ENCODE peak calls at places on chromosome 10, in four cellular contexts. P is H1, D is IMR-90, O is mesenchymal stem cell. F is an unnamed sample.

GRCh38 chr10:13382759-13383753 is 35.0 kb upstream of the SEPHS1 start:
- DNase-seq in P (no peak), O (no peak), D (no peak), F (peak; percentile 53)

GRCh38 chr10:89364533-89364932 is 13.3 kb upstream of the IFIT1B start:
- DNase-seq in P (no peak), D (no peak), O (no peak), F (no peak)

GRCh38 chr10:12728569-12728968 is 272.9 kb downstream of the CCDC3 start:
- DNase-seq in P (no peak), O (no peak), D (peak; percentile 26), F (no peak)

GRCh38 chr10:59332581-59332980 is 29.8 kb downstream of the FAM13C start:
- DNase-seq in P (no peak), D (peak; percentile 6), O (no peak), F (no peak)

GRCh38 chr10:61733358-61733940 is 70.7 kb downstream of the CABCOCO1 start:
- DNase-seq in P (no peak), D (peak; percentile 64), O (peak; percentile 59), F (no peak)

GRCh38 chr10:46555713-46556514 is 544 bp downstream of the GPRIN2 start:
- DNase-seq in P (peak; percentile 97), O (no peak), D (no peak), F (peak; percentile 93)

GRCh38 chr10:70514591-70514990 is 36.0 kb downstream of the PALD1 start:
- DNase-seq in P (no peak), D (no peak), O (no peak), F (no peak)

GRCh38 chr10:12720217-12720981 is 281.1 kb downstream of the CCDC3 start:
- DNase-seq in O (peak; percentile 89), P (no peak), D (peak; percentile 97), F (no peak)

GRCh38 chr10:37379991-37380390 is 254.6 kb downstream of the ANKRD30A start:
- DNase-seq in O (no peak), P (no peak), D (no peak), F (no peak)

GRCh38 chr10:5943536-5943935 is 33.8 kb downstream of the IL15RA start:
- DNase-seq in D (peak; percentile 59), P (no peak), O (no peak), F (peak; percentile 61)

GRCh38 chr10:119080521-119081259 is at the start of gene EIF3A:
- DNase-seq in D (peak; percentile 90), P (peak; percentile 94), O (peak; percentile 93), F (peak; percentile 93)

GRCh38 chr10:8056891-8057331 is 2.4 kb downstream of the GATA3 start:
- DNase-seq in D (no peak), P (no peak), O (peak; percentile 54), F (no peak)

GRCh38 chr10:69043931-69044531 is 43.9 kb upstream of the SRGN start:
- DNase-seq in P (no peak), D (no peak), O (no peak), F (no peak)

GRCh38 chr10:110392860-110393732 is 88.4 kb upstream of the SMNDC1 start:
- DNase-seq in D (peak; percentile 71), O (peak; percentile 79), P (no peak), F (no peak)

GRCh38 chr10:63365976-63366765 is 99.6 kb downstream of the JMJD1C start:
- DNase-seq in P (no peak), O (no peak), D (no peak), F (no peak)

GRCh38 chr10:21238044-21238443 is 287.4 kb downstream of the SKIDA1 start:
- DNase-seq in O (no peak), D (no peak), P (no peak), F (no peak)

GRCh38 chr10:43060291-43060690 is 16.6 kb upstream of the RET start:
- DNase-seq in D (no peak), O (no peak), P (no peak), F (no peak)

GRCh38 chr10:104925232-104925851 is 284.3 kb downstream of the SORCS3 start:
- DNase-seq in O (no peak), P (peak; percentile 71), D (no peak), F (peak; percentile 54)

DNA sequence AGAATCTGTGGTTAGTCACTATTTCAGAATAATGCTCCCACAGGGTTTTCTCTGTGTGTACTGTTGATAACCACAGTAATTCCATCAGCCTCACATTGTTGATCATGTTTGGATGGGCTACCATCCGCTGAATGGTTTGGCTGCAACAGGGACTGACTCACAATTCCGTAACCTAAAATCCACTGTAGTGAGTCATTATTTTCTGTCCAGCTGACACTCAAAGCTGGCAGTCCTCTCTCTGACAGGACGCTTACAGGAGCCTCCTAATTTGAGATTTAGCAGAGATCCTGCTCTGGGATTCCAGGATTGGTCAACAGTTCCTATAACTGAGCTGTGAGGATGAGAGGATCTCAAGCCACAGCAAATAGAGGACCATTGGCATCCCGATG is 32.7 kb downstream of the VWA2 start:
- DNase-seq in D (peak; percentile 95), P (no peak), O (peak; percentile 98), F (no peak)
- H3K27ac ChIP-seq in D (no peak overlapping the region), P (no peak overlapping the region), O (peak overlapping the region; percentile 42), F (no peak overlapping the region)

GRCh38 chr10:129919358-129919757 is 44.7 kb downstream of the EBF3 start:
- DNase-seq in D (no peak), P (no peak), O (no peak), F (no peak)
- H2BK15ac ChIP-seq in D (no peak overlapping the region), P (no peak overlapping the region), O (no peak overlapping the region), F (no peak overlapping the region)

DNA sequence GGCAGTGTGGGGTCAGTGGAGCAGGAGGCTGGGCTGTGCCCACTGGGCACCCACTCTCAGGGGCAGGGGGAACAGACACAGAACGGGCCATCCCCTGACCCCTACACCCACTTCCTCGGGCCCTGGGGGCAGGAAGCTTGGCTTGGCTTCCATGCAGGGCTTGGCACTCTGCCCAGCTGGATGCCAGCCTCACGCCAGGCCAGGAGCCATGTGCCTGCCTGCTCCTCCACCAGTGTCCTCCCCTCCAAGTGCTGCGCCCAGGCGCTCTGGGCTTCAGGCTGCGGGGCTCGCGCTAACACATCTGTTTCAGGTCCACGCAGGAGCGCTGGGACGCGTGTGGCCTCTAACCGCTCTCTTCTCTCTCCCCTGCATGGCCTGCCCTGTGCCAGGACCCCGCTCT is 12.7 kb downstream of the LDB3 start:
- DNase-seq in P (no peak), D (no peak), O (no peak), F (no peak)
- H3K27ac ChIP-seq in P (no peak overlapping the region), D (no peak overlapping the region), O (no peak overlapping the region), F (no peak overlapping the region)

DNA sequence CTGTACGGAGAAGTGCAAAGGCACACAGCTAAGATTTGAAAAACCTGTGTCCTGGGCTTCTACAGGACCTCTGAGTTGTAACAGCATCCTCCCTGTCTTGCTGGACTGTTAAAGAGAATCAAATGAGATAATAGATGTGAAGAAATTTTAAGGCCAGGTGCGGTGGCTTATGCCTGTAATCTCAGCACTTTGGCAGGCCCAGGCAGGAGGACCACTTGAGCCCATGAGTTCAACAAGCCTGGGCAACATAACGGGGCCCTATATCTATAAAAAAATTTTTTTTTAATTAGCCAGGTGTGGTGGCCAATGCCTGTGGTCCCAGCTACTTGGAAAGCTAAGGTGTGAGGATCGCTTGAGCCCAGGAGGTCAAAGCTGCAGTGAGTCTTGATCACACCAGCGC is 2.9 kb upstream of the ARHGAP21 start:
- DNase-seq in O (no peak), D (no peak), P (no peak), F (no peak)
- H2BK15ac ChIP-seq in O (no peak overlapping the region), D (no peak overlapping the region), P (no peak overlapping the region), F (no peak overlapping the region)

GRCh38 chr10:81995254-81995653 is 120.3 kb downstream of the NRG3 start:
- DNase-seq in O (no peak), P (no peak), D (no peak), F (no peak)
- H3K27ac ChIP-seq in O (no peak overlapping the region), P (no peak overlapping the region), D (no peak overlapping the region), F (no peak overlapping the region)

GRCh38 chr10:1374901-1375804 is 319.0 kb downstream of the WDR37 start:
- DNase-seq in O (no peak), P (peak; percentile 44), D (no peak), F (no peak)
- H2BK15ac ChIP-seq in O (no peak overlapping the region), P (peak overlapping the region; percentile 24), D (no peak overlapping the region), F (no peak overlapping the region)